ENCODE peak calls at places on chromosomes 7 and 10, in six cellular contexts. One of them, this sample, is unnamed. For H3K4me1, the result is how much of the 10 kb centered on the place peaks cover.

GRCh38 chr10:117249493-117250093 is 8.7 kb downstream of the SLC18A2 start:
- DNase-seq in IMR-90: no peak
- DNase-seq in MM.1S: no peak
- DNase-seq in PC-3: no peak
- DNase-seq in CD8-positive, alpha-beta memory T cell: no peak
- DNase-seq in cardiac muscle cell: no peak
- DNase-seq in this sample: no peak

GRCh38 chr10:89591111-89591795 is 53.8 kb downstream of the PANK1 start:
- DNase-seq in CD8-positive, alpha-beta memory T cell: no peak
- DNase-seq in PC-3: peak
- DNase-seq in MM.1S: no peak
- DNase-seq in IMR-90: peak
- DNase-seq in cardiac muscle cell: peak
- DNase-seq in this sample: peak

GRCh38 chr10:52314007-52314821 is at the start of gene DKK1:
- DNase-seq in cardiac muscle cell: peak
- DNase-seq in MM.1S: peak
- DNase-seq in IMR-90: peak
- DNase-seq in CD8-positive, alpha-beta memory T cell: no peak
- DNase-seq in PC-3: peak
- DNase-seq in this sample: peak

GRCh38 chr10:1414893-1415292 is 322.4 kb downstream of the ADARB2 start:
- DNase-seq in cardiac muscle cell: no peak
- DNase-seq in PC-3: no peak
- DNase-seq in CD8-positive, alpha-beta memory T cell: no peak
- DNase-seq in IMR-90: no peak
- DNase-seq in MM.1S: no peak
- DNase-seq in this sample: no peak

GRCh38 chr7:12623885-12624498 is 53.5 kb downstream of the SCIN start:
- DNase-seq in CD8-positive, alpha-beta memory T cell: no peak
- DNase-seq in IMR-90: peak
- DNase-seq in MM.1S: peak
- DNase-seq in cardiac muscle cell: peak
- DNase-seq in PC-3: peak
- DNase-seq in this sample: no peak

GRCh38 chr10:110006358-110007170 is 1.2 kb upstream of the ADD3 start:
- DNase-seq in cardiac muscle cell: peak
- DNase-seq in IMR-90: peak
- DNase-seq in PC-3: no peak
- DNase-seq in CD8-positive, alpha-beta memory T cell: no peak
- DNase-seq in MM.1S: no peak
- DNase-seq in this sample: no peak

GRCh38 chr10:49158399-49158798 is 24.6 kb upstream of the FAM170B start:
- DNase-seq in IMR-90: no peak
- DNase-seq in MM.1S: no peak
- DNase-seq in PC-3: no peak
- DNase-seq in CD8-positive, alpha-beta memory T cell: no peak
- DNase-seq in cardiac muscle cell: no peak
- DNase-seq in this sample: no peak

GRCh38 chr7:132140341-132140740 is 435.9 kb downstream of the PLXNA4 start:
- DNase-seq in PC-3: no peak
- DNase-seq in IMR-90: no peak
- DNase-seq in MM.1S: no peak
- DNase-seq in cardiac muscle cell: peak
- DNase-seq in CD8-positive, alpha-beta memory T cell: no peak
- DNase-seq in this sample: no peak

GRCh38 chr7:84813376-84813775 is 373.5 kb downstream of the SEMA3D start:
- DNase-seq in MM.1S: no peak
- DNase-seq in cardiac muscle cell: no peak
- DNase-seq in IMR-90: no peak
- DNase-seq in PC-3: no peak
- DNase-seq in CD8-positive, alpha-beta memory T cell: no peak
- DNase-seq in this sample: no peak

GRCh38 chr10:77386833-77387232 is 250.8 kb downstream of the KCNMA1 start:
- DNase-seq in PC-3: peak
- DNase-seq in cardiac muscle cell: peak
- DNase-seq in IMR-90: peak
- DNase-seq in CD8-positive, alpha-beta memory T cell: no peak
- DNase-seq in MM.1S: no peak
- DNase-seq in this sample: no peak

GRCh38 chr10:66586073-66586472 is 339.8 kb upstream of the LRRTM3 start:
- DNase-seq in PC-3: peak
- DNase-seq in IMR-90: peak
- DNase-seq in cardiac muscle cell: no peak
- DNase-seq in MM.1S: peak
- DNase-seq in CD8-positive, alpha-beta memory T cell: no peak
- DNase-seq in this sample: no peak

GRCh38 chr10:68543004-68543918 is 15.9 kb upstream of the SLC25A16 start:
- DNase-seq in PC-3: peak
- DNase-seq in IMR-90: peak
- DNase-seq in CD8-positive, alpha-beta memory T cell: no peak
- DNase-seq in cardiac muscle cell: peak
- DNase-seq in MM.1S: no peak
- DNase-seq in this sample: no peak

GRCh38 chr7:127890726-127891125 is 140.5 kb downstream of the LRRC4 start:
- DNase-seq in MM.1S: no peak
- DNase-seq in IMR-90: no peak
- DNase-seq in CD8-positive, alpha-beta memory T cell: no peak
- DNase-seq in cardiac muscle cell: no peak
- DNase-seq in PC-3: no peak
- DNase-seq in this sample: no peak

GRCh38 chr10:16902606-16903005 is 85.4 kb upstream of the RSU1 start:
- DNase-seq in cardiac muscle cell: no peak
- DNase-seq in MM.1S: peak
- DNase-seq in IMR-90: no peak
- DNase-seq in PC-3: no peak
- DNase-seq in CD8-positive, alpha-beta memory T cell: no peak
- DNase-seq in this sample: no peak

GRCh38 chr7:130896898-130897514 is 163.0 kb upstream of the KLF14 start:
- DNase-seq in cardiac muscle cell: peak
- DNase-seq in IMR-90: peak
- DNase-seq in MM.1S: peak
- DNase-seq in CD8-positive, alpha-beta memory T cell: peak
- DNase-seq in PC-3: peak
- DNase-seq in this sample: peak

GRCh38 chr7:130899071-130899451 is 165.1 kb upstream of the KLF14 start:
- DNase-seq in cardiac muscle cell: no peak
- DNase-seq in CD8-positive, alpha-beta memory T cell: no peak
- DNase-seq in IMR-90: no peak
- DNase-seq in PC-3: peak
- DNase-seq in MM.1S: no peak
- DNase-seq in this sample: no peak

GRCh38 chr7:130896051-130896881 is 162.3 kb upstream of the KLF14 start:
- DNase-seq in CD8-positive, alpha-beta memory T cell: no peak
- DNase-seq in IMR-90: peak
- DNase-seq in MM.1S: no peak
- DNase-seq in cardiac muscle cell: peak
- DNase-seq in PC-3: no peak
- DNase-seq in this sample: no peak

GRCh38 chr7:130899638-130900401 is 165.8 kb upstream of the KLF14 start:
- DNase-seq in MM.1S: no peak
- DNase-seq in cardiac muscle cell: no peak
- DNase-seq in CD8-positive, alpha-beta memory T cell: no peak
- DNase-seq in PC-3: peak
- DNase-seq in IMR-90: no peak
- DNase-seq in this sample: peak

GRCh38 chr7:130897515-130898419 is 163.8 kb upstream of the KLF14 start:
- DNase-seq in CD8-positive, alpha-beta memory T cell: no peak
- DNase-seq in MM.1S: no peak
- DNase-seq in IMR-90: no peak
- DNase-seq in PC-3: peak
- DNase-seq in cardiac muscle cell: no peak
- DNase-seq in this sample: peak
- H3K4me1 ChIP-seq in CD8-positive, alpha-beta memory T cell: under half
- H3K4me1 ChIP-seq in MM.1S: under half
- H3K4me1 ChIP-seq in IMR-90: half or more
- H3K4me1 ChIP-seq in PC-3: half or more
- H3K4me1 ChIP-seq in cardiac muscle cell: under half
- H3K4me1 ChIP-seq in this sample: half or more

GRCh38 chr10:119339099-119339498 is 131.7 kb downstream of the GRK5 start:
- DNase-seq in IMR-90: no peak
- DNase-seq in PC-3: no peak
- DNase-seq in CD8-positive, alpha-beta memory T cell: no peak
- DNase-seq in MM.1S: no peak
- DNase-seq in cardiac muscle cell: no peak
- DNase-seq in this sample: no peak
- H3K4me1 ChIP-seq in IMR-90: under half
- H3K4me1 ChIP-seq in PC-3: under half
- H3K4me1 ChIP-seq in CD8-positive, alpha-beta memory T cell: under half
- H3K4me1 ChIP-seq in MM.1S: under half
- H3K4me1 ChIP-seq in cardiac muscle cell: half or more
- H3K4me1 ChIP-seq in this sample: under half

DNA sequence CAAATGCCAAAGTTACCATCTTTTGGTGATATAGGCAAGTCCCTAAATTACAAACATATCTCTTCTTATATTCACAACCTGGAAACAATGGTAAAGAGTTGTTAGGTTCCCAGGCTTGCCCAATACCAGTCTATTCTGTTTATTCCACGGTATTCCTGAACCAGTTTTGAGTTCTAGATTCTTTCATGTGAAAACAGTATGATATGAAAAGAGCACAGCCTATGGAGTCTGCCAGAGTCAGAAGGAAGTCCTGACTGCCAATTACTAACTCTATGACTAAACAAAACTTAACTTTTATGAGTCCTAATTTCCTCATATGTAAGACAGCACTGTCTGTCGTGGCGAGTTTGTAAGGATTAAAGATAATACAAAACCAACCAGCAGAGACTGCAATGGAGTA is 5.6 kb downstream of the ABI1 start:
- DNase-seq in PC-3: peak
- DNase-seq in CD8-positive, alpha-beta memory T cell: no peak
- DNase-seq in IMR-90: peak
- DNase-seq in cardiac muscle cell: peak
- DNase-seq in MM.1S: no peak
- DNase-seq in this sample: no peak
- H3K4me1 ChIP-seq in PC-3: under half
- H3K4me1 ChIP-seq in CD8-positive, alpha-beta memory T cell: half or more
- H3K4me1 ChIP-seq in IMR-90: under half
- H3K4me1 ChIP-seq in cardiac muscle cell: under half
- H3K4me1 ChIP-seq in MM.1S: under half
- H3K4me1 ChIP-seq in this sample: under half

GRCh38 chr7:17312641-17313040 is 14.2 kb downstream of the AHR start:
- DNase-seq in IMR-90: no peak
- DNase-seq in CD8-positive, alpha-beta memory T cell: no peak
- DNase-seq in MM.1S: no peak
- DNase-seq in cardiac muscle cell: no peak
- DNase-seq in PC-3: no peak
- DNase-seq in this sample: no peak
- H3K4me1 ChIP-seq in IMR-90: under half
- H3K4me1 ChIP-seq in CD8-positive, alpha-beta memory T cell: under half
- H3K4me1 ChIP-seq in MM.1S: under half
- H3K4me1 ChIP-seq in cardiac muscle cell: under half
- H3K4me1 ChIP-seq in PC-3: under half
- H3K4me1 ChIP-seq in this sample: under half